ENCODE peak calls at places on chromosomes 11 and 22, in four cellular contexts. F is breast epithelium, I is stomach, H is spleen. Y is an unnamed sample. For H3K36me3, the result is how much of the 10 kb centered on the place peaks cover.

GRCh38 chr22:24968066-24968561 is 15.6 kb downstream of the KIAA1671 start:
- DNase-seq in F (peak), I (no peak), H (no peak), Y (no peak)

GRCh38 chr11:119100246-119100959 is 1.2 kb downstream of the DPAGT1 start:
- DNase-seq in F (no peak), I (no peak), H (peak), Y (no peak)

GRCh38 chr11:27058456-27058855 is 17.8 kb downstream of the BBOX1 start:
- DNase-seq in F (no peak), I (no peak), H (no peak), Y (no peak)

GRCh38 chr22:21921184-21921721 is 31.4 kb downstream of the PPM1F start:
- DNase-seq in F (no peak), I (no peak), H (no peak), Y (no peak)

GRCh38 chr11:64330888-64331287 is 9.1 kb upstream of the CCDC88B start:
- DNase-seq in F (no peak), I (no peak), H (no peak), Y (no peak)

GRCh38 chr11:15859411-15859810 is 496.9 kb downstream of the SOX6 start:
- DNase-seq in F (no peak), I (no peak), H (no peak), Y (no peak)

GRCh38 chr11:104858882-104859735 is 39.2 kb downstream of the CASP12 start:
- DNase-seq in F (no peak), I (no peak), H (peak), Y (no peak)

GRCh38 chr11:72741429-72741833 is 10.8 kb downstream of the ARAP1 start:
- DNase-seq in F (no peak), I (no peak), H (peak), Y (no peak)

GRCh38 chr11:116870054-116870453 is 32.6 kb upstream of the APOA1 start:
- DNase-seq in F (no peak), I (no peak), H (no peak), Y (no peak)

GRCh38 chr22:33821290-33821689 is 99.0 kb downstream of the LARGE1 start:
- DNase-seq in F (no peak), I (no peak), H (no peak), Y (no peak)

GRCh38 chr11:126592496-126593410 is 237.3 kb downstream of the ST3GAL4 start:
- DNase-seq in F (no peak), I (no peak), H (peak), Y (no peak)

GRCh38 chr22:17733484-17733883 is 40.8 kb downstream of the BID start:
- DNase-seq in F (no peak), I (no peak), H (no peak), Y (no peak)

GRCh38 chr11:21385669-21386068 is 716.3 kb downstream of the NELL1 start:
- DNase-seq in F (no peak), I (no peak), H (no peak), Y (no peak)

GRCh38 chr11:73271936-73272679 is at the start of gene P2RY6:
- DNase-seq in F (no peak), I (peak), H (no peak), Y (peak)

GRCh38 chr11:14373941-14374646 is 15.1 kb upstream of the RRAS2 start:
- DNase-seq in F (peak), I (peak), H (no peak), Y (no peak)

GRCh38 chr11:85643255-85643654 is 4.5 kb upstream of the TMEM126A start:
- DNase-seq in F (no peak), I (peak), H (no peak), Y (no peak)

GRCh38 chr11:126417463-126417862 is 62.0 kb downstream of the ST3GAL4 start:
- DNase-seq in F (no peak), I (no peak), H (no peak), Y (no peak)

GRCh38 chr22:49132009-49132408 is 695.7 kb downstream of the BRD1 start:
- DNase-seq in F (no peak), I (no peak), H (no peak), Y (no peak)

GRCh38 chr11:88041679-88042078 is 133.6 kb downstream of the RAB38 start:
- DNase-seq in F (no peak), I (no peak), H (no peak), Y (no peak)

GRCh38 chr11:13367115-13367514 is 89.5 kb downstream of the BMAL1 start:
- DNase-seq in F (no peak), I (no peak), H (no peak), Y (no peak)

GRCh38 chr11:129766858-129767604 is 48.6 kb upstream of the TMEM45B start:
- DNase-seq in F (no peak), I (peak), H (no peak), Y (no peak)

GRCh38 chr22:45314054-45314721 is 4.5 kb downstream of the FAM118A start:
- DNase-seq in F (no peak), I (no peak), H (no peak), Y (no peak)

GRCh38 chr22:18104566-18104965 is 6.0 kb upstream of the TUBA8 start:
- DNase-seq in F (no peak), I (no peak), H (peak), Y (no peak)

GRCh38 chr11:86761978-86762377 is 38.4 kb upstream of the PRSS23 start:
- DNase-seq in F (no peak), I (no peak), H (no peak), Y (no peak)

GRCh38 chr22:31556627-31557203 is 60.4 kb downstream of the SFI1 start:
- DNase-seq in F (no peak), I (no peak), H (no peak), Y (no peak)

GRCh38 chr11:75338516-75339218 is 12.8 kb downstream of the ARRB1 start:
- DNase-seq in F (no peak), I (no peak), H (no peak), Y (no peak)

GRCh38 chr22:50308597-50308935 is 1.1 kb upstream of the PLXNB2 start:
- DNase-seq in F (peak), I (no peak), H (peak), Y (no peak)

GRCh38 chr11:32188785-32189184 is 97.9 kb downstream of the RCN1 start:
- DNase-seq in F (no peak), I (no peak), H (no peak), Y (no peak)

GRCh38 chr11:128093689-128094088 is 493.7 kb downstream of the ETS1 start:
- DNase-seq in F (no peak), I (no peak), H (no peak), Y (no peak)

GRCh38 chr11:128809128-128809527 is 58.0 kb downstream of the KCNJ1 start:
- DNase-seq in F (no peak), I (no peak), H (no peak), Y (no peak)

GRCh38 chr22:31082606-31083376 is 1.7 kb downstream of the SMTN start:
- DNase-seq in F (peak), I (peak), H (peak), Y (no peak)

GRCh38 chr11:59262419-59262818 is 49.7 kb upstream of the MPEG1 start:
- DNase-seq in F (no peak), I (no peak), H (no peak), Y (no peak)

GRCh38 chr22:23072911-23073491 is 2.7 kb downstream of the GNAZ start:
- DNase-seq in F (no peak), I (no peak), H (peak), Y (no peak)

GRCh38 chr11:118930152-118930712 is 4.5 kb upstream of the BCL9L start:
- DNase-seq in F (peak), I (peak), H (peak), Y (no peak)

GRCh38 chr11:43790444-43790794 is 90.2 kb upstream of the ALKBH3 start:
- DNase-seq in F (no peak), I (no peak), H (no peak), Y (no peak)

GRCh38 chr22:42369250-42370041 is 62.8 kb downstream of the NFAM1 start:
- DNase-seq in F (peak), I (peak), H (peak), Y (peak)

GRCh38 chr22:42365942-42366660 is 66.1 kb downstream of the NFAM1 start:
- DNase-seq in F (no peak), I (no peak), H (no peak), Y (no peak)

GRCh38 chr22:42366815-42367581 is 65.2 kb downstream of the NFAM1 start:
- DNase-seq in F (peak), I (peak), H (no peak), Y (no peak)

GRCh38 chr22:42368379-42369249 is 63.6 kb downstream of the NFAM1 start:
- DNase-seq in F (no peak), I (no peak), H (peak), Y (no peak)

GRCh38 chr22:42367980-42368378 is 64.2 kb downstream of the NFAM1 start:
- DNase-seq in F (no peak), I (peak), H (no peak), Y (no peak)
- H3K4me3 ChIP-seq in F (peak), I (peak), H (peak), Y (no peak)

DNA sequence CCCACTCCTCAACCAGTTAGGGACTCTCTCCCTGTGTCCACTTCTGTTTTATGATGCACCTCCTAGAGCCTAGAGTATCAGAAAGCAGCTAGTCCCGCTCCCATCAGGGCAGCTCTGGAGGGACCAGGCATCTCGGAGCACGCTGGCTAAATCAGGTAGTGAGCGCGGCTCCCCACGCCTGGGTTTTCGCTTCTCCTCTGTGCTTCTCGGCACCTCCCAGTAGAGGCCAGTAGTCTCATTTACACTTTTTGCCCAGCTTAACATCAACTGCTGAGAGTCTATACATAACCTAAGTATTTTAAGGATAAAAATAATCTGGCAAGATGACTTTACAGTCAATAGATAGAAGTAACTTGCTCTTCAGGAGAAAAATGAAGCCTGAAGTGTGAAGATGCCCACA is 473.8 kb downstream of the OPCML start:
- DNase-seq in F (no peak), I (no peak), H (no peak), Y (no peak)
- TF ChIP-seq CTCF in F (no peak), I (no peak), H (no peak), Y (no peak)

GRCh38 chr22:42342426-42343135 is 72.1 kb upstream of the TCF20 start:
- DNase-seq in F (no peak), I (no peak), H (no peak), Y (no peak)

GRCh38 chr22:42344391-42344861 is 74.0 kb upstream of the TCF20 start:
- DNase-seq in F (no peak), I (peak), H (peak), Y (no peak)

GRCh38 chr22:42343136-42343484 is 72.7 kb upstream of the TCF20 start:
- DNase-seq in F (no peak), I (no peak), H (no peak), Y (no peak)

GRCh38 chr22:42341779-42342178 is 71.3 kb upstream of the TCF20 start:
- DNase-seq in F (no peak), I (no peak), H (no peak), Y (no peak)

GRCh38 chr22:42343551-42344081 is 73.2 kb upstream of the TCF20 start:
- DNase-seq in F (no peak), I (no peak), H (no peak), Y (no peak)
- H3K36me3 ChIP-seq in F (under half), I (under half), H (under half), Y (under half)

GRCh38 chr11:1652778-1653540 is 23.4 kb downstream of the KRTAP5-5 start:
- DNase-seq in F (peak), I (peak), H (peak), Y (no peak)
- H3K4me3 ChIP-seq in F (no peak), I (no peak), H (peak), Y (no peak)

GRCh38 chr11:30859709-30860108 is 273.6 kb upstream of the MPPED2 start:
- DNase-seq in F (no peak), I (no peak), H (no peak), Y (no peak)

GRCh38 chr11:30853470-30853869 is 267.3 kb upstream of the MPPED2 start:
- DNase-seq in F (no peak), I (no peak), H (no peak), Y (no peak)

GRCh38 chr11:30852091-30852490 is 265.9 kb upstream of the MPPED2 start:
- DNase-seq in F (no peak), I (no peak), H (no peak), Y (no peak)

GRCh38 chr11:30852645-30853044 is 266.5 kb upstream of the MPPED2 start:
- DNase-seq in F (no peak), I (no peak), H (no peak), Y (no peak)

DNA sequence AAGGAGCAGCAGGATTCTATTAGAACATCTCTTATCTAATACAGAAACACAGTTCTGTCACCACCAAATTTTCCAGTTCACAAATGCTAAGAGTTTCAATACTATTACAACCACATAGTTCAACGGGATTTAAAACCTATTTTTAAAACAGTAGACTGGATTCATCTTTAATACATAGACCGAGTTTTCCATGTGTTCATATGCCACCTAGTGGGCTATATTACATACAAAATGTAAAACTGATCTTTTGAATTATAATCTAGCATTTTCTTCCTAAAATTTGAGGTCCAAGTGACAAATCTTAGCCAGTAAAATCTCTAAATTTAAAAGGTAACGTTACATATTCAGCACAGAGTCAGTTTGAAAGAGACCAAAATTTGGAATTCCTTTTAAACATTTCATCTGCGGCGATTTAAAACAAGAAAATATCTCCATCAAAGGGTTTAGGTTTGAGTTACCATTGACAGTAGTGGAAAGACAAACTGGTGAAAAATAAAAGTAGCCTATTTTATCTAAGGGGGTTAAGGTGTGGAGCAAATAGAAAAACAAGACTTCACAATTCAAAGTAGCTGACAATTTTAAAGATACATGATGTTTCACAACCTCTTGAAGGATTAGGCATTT is 269.3 kb upstream of the MPPED2 start:
- DNase-seq in F (no peak), I (no peak), H (no peak), Y (no peak)
- TF ChIP-seq CTCF in F (no peak), I (no peak), H (no peak), Y (peak)

DNA sequence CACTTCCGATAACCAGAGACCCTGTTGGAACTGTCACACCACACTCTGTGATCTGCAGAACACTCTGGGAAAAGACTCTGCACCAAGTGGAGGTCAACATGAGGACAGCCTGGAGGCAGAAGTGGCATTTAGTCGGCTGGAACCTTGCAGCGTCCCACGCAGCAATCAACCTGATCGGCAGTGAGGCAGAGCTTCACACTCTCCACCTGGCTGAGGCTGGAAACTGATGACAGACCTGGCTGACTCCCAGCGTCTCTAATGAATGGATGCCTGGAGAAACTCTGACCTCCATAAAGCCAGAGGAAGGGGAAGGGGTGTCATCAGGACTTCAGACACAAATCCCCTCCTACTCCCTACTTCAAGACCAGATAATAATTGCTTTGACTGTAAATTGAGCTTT is 25.1 kb upstream of the CHRM4 start:
- DNase-seq in F (no peak), I (no peak), H (no peak), Y (no peak)
- H3K36me3 ChIP-seq in F (under half), I (half or more), H (half or more), Y (under half)

GRCh38 chr11:133425992-133426391 is 106.3 kb downstream of the OPCML start:
- DNase-seq in F (no peak), I (no peak), H (no peak), Y (no peak)
- H3K4me3 ChIP-seq in F (no peak), I (no peak), H (no peak), Y (no peak)

DNA sequence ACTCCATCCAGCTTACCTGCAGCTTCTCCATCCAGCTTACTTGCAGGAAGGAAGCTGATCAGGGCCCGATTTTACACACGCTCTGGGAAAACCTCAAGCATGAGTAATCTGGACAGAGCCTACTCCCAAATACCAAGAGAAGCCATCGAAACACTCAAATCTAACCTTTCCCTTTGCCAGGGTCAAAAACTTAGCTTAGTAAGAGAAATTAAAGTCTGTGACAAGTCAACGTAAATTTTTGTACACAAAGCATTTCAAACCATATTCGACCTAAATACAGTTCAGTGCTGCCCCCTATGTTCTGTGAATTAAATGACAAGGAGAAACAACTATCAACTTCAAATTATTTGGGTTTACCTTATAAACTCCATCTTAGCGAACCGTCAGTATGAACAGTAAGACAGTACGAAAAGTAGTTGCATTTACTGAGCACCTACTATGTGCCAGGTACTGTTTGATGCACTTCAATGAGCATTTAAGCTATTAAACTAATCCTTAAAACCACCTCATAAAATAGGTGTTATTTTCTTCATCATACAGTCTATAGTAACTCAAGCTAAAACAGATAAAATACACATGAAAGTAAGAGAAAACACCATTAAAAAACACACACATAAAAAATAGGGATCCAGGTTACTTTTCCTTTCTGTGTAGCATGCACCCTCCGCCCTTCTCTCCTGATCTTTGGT is 36.9 kb downstream of the ARFGAP3 start:
- DNase-seq in F (no peak), I (no peak), H (no peak), Y (no peak)
- TF ChIP-seq CTCF in F (no peak), I (peak), H (no peak), Y (peak)

GRCh38 chr11:593347-593746 is 17.1 kb downstream of the PHRF1 start:
- DNase-seq in F (no peak), I (no peak), H (no peak), Y (no peak)

GRCh38 chr11:592918-593317 is 16.6 kb downstream of the PHRF1 start:
- DNase-seq in F (no peak), I (no peak), H (no peak), Y (no peak)

GRCh38 chr11:589798-590197 is 13.5 kb downstream of the PHRF1 start:
- DNase-seq in F (no peak), I (no peak), H (no peak), Y (no peak)

GRCh38 chr11:592501-592900 is 16.2 kb downstream of the PHRF1 start:
- DNase-seq in F (no peak), I (no peak), H (no peak), Y (no peak)

GRCh38 chr11:590997-591396 is 14.7 kb downstream of the PHRF1 start:
- DNase-seq in F (no peak), I (no peak), H (no peak), Y (no peak)
- H3K36me3 ChIP-seq in F (under half), I (half or more), H (half or more), Y (under half)

GRCh38 chr11:77411717-77412441 is 62.0 kb downstream of the PAK1 start:
- DNase-seq in F (peak), I (peak), H (peak), Y (peak)
- H3K4me3 ChIP-seq in F (peak), I (peak), H (peak), Y (peak)

Y was measured in kidney epithelial cell.